ENCODE peak calls at places on chromosomes 4 and X, in eight cellular contexts. One of them, this sample, is unnamed.

GRCh38 chr4:185833055-185833598 is 21.1 kb upstream of the SORBS2 start:
- DNase-seq in fibroblast of the aortic adventitia: peak; percentile 92
- DNase-seq in uterus: no peak
- DNase-seq in ovary: no peak
- DNase-seq in stomach: no peak
- DNase-seq in heart right ventricle: no peak
- DNase-seq in fibroblast of lung: no peak
- DNase-seq in AG04449: no peak
- DNase-seq in this sample: peak; percentile 33

GRCh38 chr4:113673450-113673849 is 88.1 kb downstream of the CAMK2D start:
- DNase-seq in AG04449: no peak
- DNase-seq in fibroblast of lung: no peak
- DNase-seq in fibroblast of the aortic adventitia: no peak
- DNase-seq in stomach: no peak
- DNase-seq in heart right ventricle: no peak
- DNase-seq in ovary: no peak
- DNase-seq in uterus: no peak
- DNase-seq in this sample: no peak

GRCh38 chrX:11374570-11374969 is 81.4 kb downstream of the AMELX start:
- DNase-seq in fibroblast of lung: no peak
- DNase-seq in fibroblast of the aortic adventitia: no peak
- DNase-seq in uterus: no peak
- DNase-seq in AG04449: no peak
- DNase-seq in heart right ventricle: no peak
- DNase-seq in stomach: no peak
- DNase-seq in ovary: no peak
- DNase-seq in this sample: no peak

GRCh38 chr4:4456351-4456750 is 69.4 kb downstream of the NSG1 start:
- DNase-seq in ovary: no peak
- DNase-seq in AG04449: no peak
- DNase-seq in stomach: no peak
- DNase-seq in fibroblast of the aortic adventitia: no peak
- DNase-seq in heart right ventricle: no peak
- DNase-seq in fibroblast of lung: no peak
- DNase-seq in uterus: no peak
- DNase-seq in this sample: no peak

GRCh38 chr4:137651128-137651527 is 118.8 kb upstream of the PCDH18 start:
- DNase-seq in fibroblast of lung: peak; percentile 63
- DNase-seq in AG04449: no peak
- DNase-seq in ovary: no peak
- DNase-seq in heart right ventricle: no peak
- DNase-seq in uterus: no peak
- DNase-seq in stomach: no peak
- DNase-seq in fibroblast of the aortic adventitia: no peak
- DNase-seq in this sample: peak; percentile 76

GRCh38 chrX:40688976-40689375 is 41.6 kb upstream of the CXorf38 start:
- DNase-seq in uterus: no peak
- DNase-seq in heart right ventricle: no peak
- DNase-seq in ovary: no peak
- DNase-seq in fibroblast of the aortic adventitia: peak; percentile 19
- DNase-seq in stomach: no peak
- DNase-seq in AG04449: no peak
- DNase-seq in fibroblast of lung: no peak
- DNase-seq in this sample: no peak

GRCh38 chrX:21885568-21885967 is 29.8 kb downstream of the YY2 start:
- DNase-seq in AG04449: no peak
- DNase-seq in fibroblast of the aortic adventitia: peak; percentile 45
- DNase-seq in stomach: no peak
- DNase-seq in heart right ventricle: no peak
- DNase-seq in fibroblast of lung: peak; percentile 29
- DNase-seq in ovary: no peak
- DNase-seq in uterus: no peak
- DNase-seq in this sample: peak; percentile 39

GRCh38 chr4:166259081-166259480 is 386.0 kb downstream of the TLL1 start:
- DNase-seq in fibroblast of lung: no peak
- DNase-seq in stomach: no peak
- DNase-seq in heart right ventricle: no peak
- DNase-seq in ovary: no peak
- DNase-seq in AG04449: no peak
- DNase-seq in uterus: no peak
- DNase-seq in fibroblast of the aortic adventitia: no peak
- DNase-seq in this sample: no peak

GRCh38 chr4:6761540-6762243 is 20.8 kb upstream of the KIAA0232 start:
- DNase-seq in fibroblast of lung: no peak
- DNase-seq in AG04449: no peak
- DNase-seq in ovary: no peak
- DNase-seq in uterus: no peak
- DNase-seq in heart right ventricle: no peak
- DNase-seq in fibroblast of the aortic adventitia: no peak
- DNase-seq in stomach: no peak
- DNase-seq in this sample: no peak

GRCh38 chr4:164959896-164960295 is 17.6 kb downstream of the TRIM61 start:
- DNase-seq in heart right ventricle: no peak
- DNase-seq in ovary: no peak
- DNase-seq in uterus: no peak
- DNase-seq in fibroblast of lung: peak; percentile 57
- DNase-seq in stomach: no peak
- DNase-seq in fibroblast of the aortic adventitia: peak; percentile 6
- DNase-seq in AG04449: no peak
- DNase-seq in this sample: no peak

GRCh38 chrX:30141966-30142365 is 73.4 kb upstream of the MAGEB2 start:
- DNase-seq in ovary: no peak
- DNase-seq in heart right ventricle: no peak
- DNase-seq in fibroblast of the aortic adventitia: peak; percentile 28
- DNase-seq in uterus: no peak
- DNase-seq in fibroblast of lung: peak; percentile 59
- DNase-seq in stomach: no peak
- DNase-seq in AG04449: no peak
- DNase-seq in this sample: peak; percentile 32

GRCh38 chr4:89119166-89119565 is 7.8 kb downstream of the TIGD2 start:
- DNase-seq in heart right ventricle: no peak
- DNase-seq in stomach: no peak
- DNase-seq in ovary: no peak
- DNase-seq in fibroblast of the aortic adventitia: no peak
- DNase-seq in uterus: no peak
- DNase-seq in AG04449: no peak
- DNase-seq in fibroblast of lung: peak; percentile 55
- DNase-seq in this sample: no peak

GRCh38 chrX:74788545-74789086 is 136.6 kb downstream of the NEXMIF start:
- DNase-seq in uterus: no peak
- DNase-seq in ovary: no peak
- DNase-seq in stomach: no peak
- DNase-seq in AG04449: no peak
- DNase-seq in fibroblast of lung: no peak
- DNase-seq in fibroblast of the aortic adventitia: no peak
- DNase-seq in heart right ventricle: no peak
- DNase-seq in this sample: no peak

GRCh38 chrX:129717902-129718301 is 20.9 kb upstream of the XPNPEP2 start:
- DNase-seq in stomach: no peak
- DNase-seq in fibroblast of lung: peak; percentile 68
- DNase-seq in fibroblast of the aortic adventitia: peak; percentile 84
- DNase-seq in uterus: peak; percentile 66
- DNase-seq in AG04449: peak; percentile 52
- DNase-seq in ovary: no peak
- DNase-seq in heart right ventricle: no peak
- DNase-seq in this sample: peak; percentile 68

GRCh38 chrX:47358387-47359065 is 11.9 kb upstream of the ZNF157 start:
- DNase-seq in AG04449: no peak
- DNase-seq in fibroblast of lung: no peak
- DNase-seq in ovary: no peak
- DNase-seq in stomach: no peak
- DNase-seq in heart right ventricle: no peak
- DNase-seq in fibroblast of the aortic adventitia: no peak
- DNase-seq in uterus: no peak
- DNase-seq in this sample: no peak

GRCh38 chr4:190020790-190021717 is 6.0 kb downstream of the FRG2 start:
- DNase-seq in stomach: peak; percentile 51
- DNase-seq in ovary: no peak
- DNase-seq in fibroblast of lung: peak; percentile 27
- DNase-seq in heart right ventricle: no peak
- DNase-seq in uterus: no peak
- DNase-seq in AG04449: no peak
- DNase-seq in fibroblast of the aortic adventitia: peak; percentile 43
- DNase-seq in this sample: peak; percentile 23

GRCh38 chrX:121128946-121129345 is 81.5 kb downstream of the GLUD2 start:
- DNase-seq in heart right ventricle: no peak
- DNase-seq in AG04449: no peak
- DNase-seq in fibroblast of the aortic adventitia: no peak
- DNase-seq in uterus: no peak
- DNase-seq in ovary: no peak
- DNase-seq in stomach: no peak
- DNase-seq in fibroblast of lung: no peak
- DNase-seq in this sample: no peak

GRCh38 chr4:55183926-55184599 is 58.7 kb upstream of the KDR start:
- DNase-seq in AG04449: peak; percentile 84
- DNase-seq in stomach: peak; percentile 27
- DNase-seq in heart right ventricle: no peak
- DNase-seq in uterus: no peak
- DNase-seq in fibroblast of the aortic adventitia: peak; percentile 96
- DNase-seq in ovary: no peak
- DNase-seq in fibroblast of lung: peak; percentile 92
- DNase-seq in this sample: peak; percentile 96

GRCh38 chr4:53161475-53162423 is 204.1 kb downstream of the SCFD2 start:
- DNase-seq in uterus: no peak
- DNase-seq in heart right ventricle: no peak
- DNase-seq in stomach: no peak
- DNase-seq in AG04449: no peak
- DNase-seq in fibroblast of the aortic adventitia: peak; percentile 22
- DNase-seq in fibroblast of lung: peak; percentile 19
- DNase-seq in ovary: no peak
- DNase-seq in this sample: no peak

GRCh38 chr4:78656968-78657445 is 105.4 kb downstream of the ANXA3 start:
- DNase-seq in uterus: no peak
- DNase-seq in fibroblast of lung: no peak
- DNase-seq in fibroblast of the aortic adventitia: no peak
- DNase-seq in stomach: no peak
- DNase-seq in ovary: no peak
- DNase-seq in AG04449: no peak
- DNase-seq in heart right ventricle: no peak
- DNase-seq in this sample: no peak

GRCh38 chr4:175511861-175512260 is 300.2 kb downstream of the GPM6A start:
- DNase-seq in fibroblast of lung: no peak
- DNase-seq in ovary: no peak
- DNase-seq in AG04449: no peak
- DNase-seq in stomach: no peak
- DNase-seq in fibroblast of the aortic adventitia: no peak
- DNase-seq in heart right ventricle: no peak
- DNase-seq in uterus: no peak
- DNase-seq in this sample: no peak

GRCh38 chrX:16797358-16797757 is 11.1 kb downstream of the TXLNG start:
- DNase-seq in ovary: peak; percentile 27
- DNase-seq in fibroblast of lung: peak; percentile 62
- DNase-seq in AG04449: no peak
- DNase-seq in uterus: peak; percentile 30
- DNase-seq in stomach: no peak
- DNase-seq in fibroblast of the aortic adventitia: peak; percentile 79
- DNase-seq in heart right ventricle: no peak
- DNase-seq in this sample: peak; percentile 14

GRCh38 chr4:30875659-30876269 is 155.6 kb downstream of the PCDH7 start:
- DNase-seq in fibroblast of lung: no peak
- DNase-seq in AG04449: no peak
- DNase-seq in heart right ventricle: no peak
- DNase-seq in stomach: no peak
- DNase-seq in uterus: no peak
- DNase-seq in ovary: no peak
- DNase-seq in fibroblast of the aortic adventitia: peak; percentile 57
- DNase-seq in this sample: peak; percentile 8

GRCh38 chr4:40337523-40337922 is 2.4 kb downstream of the CHRNA9 start:
- DNase-seq in fibroblast of the aortic adventitia: no peak
- DNase-seq in ovary: no peak
- DNase-seq in fibroblast of lung: no peak
- DNase-seq in heart right ventricle: no peak
- DNase-seq in uterus: no peak
- DNase-seq in AG04449: no peak
- DNase-seq in stomach: no peak
- DNase-seq in this sample: no peak

GRCh38 chrX:40109288-40110008 is 11.7 kb upstream of the BCOR start:
- DNase-seq in AG04449: no peak
- DNase-seq in fibroblast of the aortic adventitia: peak; percentile 64
- DNase-seq in heart right ventricle: peak; percentile 62
- DNase-seq in ovary: peak; percentile 80
- DNase-seq in uterus: peak; percentile 70
- DNase-seq in stomach: peak; percentile 75
- DNase-seq in fibroblast of lung: peak; percentile 59
- DNase-seq in this sample: peak; percentile 69

GRCh38 chr4:48681856-48682255 is 98.2 kb downstream of the FRYL start:
- DNase-seq in ovary: no peak
- DNase-seq in heart right ventricle: no peak
- DNase-seq in stomach: no peak
- DNase-seq in fibroblast of the aortic adventitia: peak; percentile 69
- DNase-seq in fibroblast of lung: peak; percentile 57
- DNase-seq in uterus: no peak
- DNase-seq in AG04449: no peak
- DNase-seq in this sample: peak; percentile 57
- TF ChIP-seq CTCF in ovary: no peak
- TF ChIP-seq CTCF in heart right ventricle: peak; percentile 64
- TF ChIP-seq CTCF in stomach: peak; percentile 39
- TF ChIP-seq CTCF in fibroblast of the aortic adventitia: peak; percentile 67
- TF ChIP-seq CTCF in fibroblast of lung: peak; percentile 35
- TF ChIP-seq CTCF in uterus: no peak
- TF ChIP-seq CTCF in AG04449: peak; percentile 39
- TF ChIP-seq CTCF in this sample: peak; percentile 59

GRCh38 chr4:1472148-1472797 is 66.0 kb upstream of the NKX1-1 start:
- DNase-seq in fibroblast of the aortic adventitia: no peak
- DNase-seq in ovary: no peak
- DNase-seq in stomach: no peak
- DNase-seq in fibroblast of lung: no peak
- DNase-seq in AG04449: no peak
- DNase-seq in heart right ventricle: peak; percentile 8
- DNase-seq in uterus: peak; percentile 8
- DNase-seq in this sample: no peak
- H3K4me3 ChIP-seq in fibroblast of the aortic adventitia: no peak overlapping the region
- H3K4me3 ChIP-seq in ovary: no peak overlapping the region
- H3K4me3 ChIP-seq in stomach: no peak overlapping the region
- H3K4me3 ChIP-seq in fibroblast of lung: no peak overlapping the region
- H3K4me3 ChIP-seq in AG04449: no peak overlapping the region
- H3K4me3 ChIP-seq in heart right ventricle: no peak overlapping the region
- H3K4me3 ChIP-seq in uterus: no peak overlapping the region
- H3K4me3 ChIP-seq in this sample: no peak overlapping the region

GRCh38 chr4:173168396-173169177 is at the start of gene GALNT7:
- DNase-seq in fibroblast of lung: peak; percentile 57
- DNase-seq in stomach: peak; percentile 81
- DNase-seq in AG04449: no peak
- DNase-seq in fibroblast of the aortic adventitia: peak; percentile 37
- DNase-seq in uterus: peak; percentile 68
- DNase-seq in ovary: peak; percentile 76
- DNase-seq in heart right ventricle: peak; percentile 66
- DNase-seq in this sample: peak; percentile 67
- TF ChIP-seq CTCF in fibroblast of lung: no peak
- TF ChIP-seq CTCF in stomach: no peak
- TF ChIP-seq CTCF in AG04449: no peak
- TF ChIP-seq CTCF in fibroblast of the aortic adventitia: no peak
- TF ChIP-seq CTCF in uterus: no peak
- TF ChIP-seq CTCF in ovary: no peak
- TF ChIP-seq CTCF in heart right ventricle: no peak
- TF ChIP-seq CTCF in this sample: no peak

DNA sequence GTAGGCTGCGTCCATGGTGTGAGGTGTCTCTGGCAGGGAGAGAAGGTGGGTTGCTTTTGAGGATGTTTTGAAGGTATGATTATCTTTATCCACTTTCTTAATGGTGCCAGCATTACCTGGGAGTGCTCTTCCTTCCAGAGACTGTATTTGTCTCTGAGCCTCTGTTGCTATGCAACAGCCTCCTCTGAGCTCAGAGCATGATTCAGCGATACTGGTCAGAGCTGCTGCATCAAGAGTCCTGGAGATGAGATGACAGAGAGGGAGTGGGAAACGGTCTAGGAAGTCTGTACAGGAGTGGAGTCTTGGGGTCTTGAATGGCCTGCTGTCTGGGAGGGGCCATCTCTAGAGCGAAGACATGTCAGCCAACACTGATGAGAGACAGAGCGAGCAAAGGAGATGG is 104.4 kb upstream of the RAB40AL start:
- DNase-seq in AG04449: peak; percentile 33
- DNase-seq in heart right ventricle: no peak
- DNase-seq in fibroblast of the aortic adventitia: peak; percentile 29
- DNase-seq in ovary: no peak
- DNase-seq in stomach: no peak
- DNase-seq in uterus: no peak
- DNase-seq in fibroblast of lung: peak; percentile 43
- DNase-seq in this sample: peak; percentile 65
- H3K4me3 ChIP-seq in AG04449: no peak overlapping the region
- H3K4me3 ChIP-seq in heart right ventricle: no peak overlapping the region
- H3K4me3 ChIP-seq in fibroblast of the aortic adventitia: no peak overlapping the region
- H3K4me3 ChIP-seq in ovary: no peak overlapping the region
- H3K4me3 ChIP-seq in stomach: no peak overlapping the region
- H3K4me3 ChIP-seq in uterus: no peak overlapping the region
- H3K4me3 ChIP-seq in fibroblast of lung: no peak overlapping the region
- H3K4me3 ChIP-seq in this sample: no peak overlapping the region